ENCODE peak calls at places on chromosomes 13 and 19, in seven cellular contexts. N is thoracic aorta, U is HCT116, V is fibroblast of villous mesenchyme, O is kidney, D is adrenal gland, P is WERI-Rb-1. A is an unnamed sample.
A peak's percentile ranks its signal among the peaks of the same experiment; 100 is the strongest.

GRCh38 chr13:47680752-47681151 is 320.3 kb downstream of the SUCLA2 start:
- DNase-seq in N (no peak), U (no peak), V (peak; percentile 45), O (no peak), D (no peak), P (no peak), A (peak; percentile 33)

GRCh38 chr13:42041684-42042035 is 6.8 kb upstream of the DGKH start:
- DNase-seq in N (peak; percentile 2), U (no peak), V (peak; percentile 69), O (peak; percentile 82), D (peak; percentile 66), P (peak; percentile 14), A (peak; percentile 68)

GRCh38 chr19:5466814-5467291 is 11.6 kb downstream of the ZNRF4 start:
- DNase-seq in N (no peak), U (no peak), V (no peak), O (no peak), D (no peak), P (no peak), A (no peak)

GRCh38 chr19:40786060-40787037 is 8.3 kb downstream of the RAB4B start:
- DNase-seq in N (no peak), U (no peak), V (no peak), O (no peak), D (no peak), P (no peak), A (no peak)

GRCh38 chr19:11657307-11657706 is 60.0 kb downstream of the ZNF627 start:
- DNase-seq in N (no peak), U (no peak), V (no peak), O (no peak), D (no peak), P (no peak), A (no peak)

GRCh38 chr19:15265849-15266248 is 33.6 kb upstream of the EPHX3 start:
- DNase-seq in N (peak; percentile 73), U (no peak), V (peak; percentile 97), O (peak; percentile 97), D (peak; percentile 97), P (no peak), A (peak; percentile 97)

GRCh38 chr19:55935206-55935605 is 3.1 kb upstream of the NLRP13 start:
- DNase-seq in N (no peak), U (no peak), V (no peak), O (no peak), D (no peak), P (no peak), A (no peak)

GRCh38 chr19:8988204-8988603 is 22.0 kb downstream of the MUC16 start:
- DNase-seq in N (no peak), U (peak; percentile 13), V (no peak), O (no peak), D (no peak), P (peak; percentile 14), A (peak; percentile 1)

GRCh38 chr13:50290186-50290585 is 274.9 kb downstream of the KCNRG start:
- DNase-seq in N (no peak), U (no peak), V (no peak), O (no peak), D (no peak), P (no peak), A (peak; percentile 17)

GRCh38 chr13:114311908-114312307 is 2.4 kb upstream of the CHAMP1 start:
- DNase-seq in N (no peak), U (no peak), V (no peak), O (no peak), D (no peak), P (no peak), A (peak; percentile 38)

GRCh38 chr13:114313061-114313860 is 1.0 kb upstream of the CHAMP1 start:
- DNase-seq in N (no peak), U (no peak), V (no peak), O (no peak), D (peak; percentile 29), P (no peak), A (no peak)

GRCh38 chr13:114315074-114315785 is 927 bp downstream of the CHAMP1 start:
- DNase-seq in N (no peak), U (no peak), V (no peak), O (no peak), D (no peak), P (no peak), A (no peak)

GRCh38 chr13:114311387-114311786 is 2.9 kb upstream of the CHAMP1 start:
- DNase-seq in N (no peak), U (no peak), V (no peak), O (no peak), D (no peak), P (no peak), A (no peak)

DNA sequence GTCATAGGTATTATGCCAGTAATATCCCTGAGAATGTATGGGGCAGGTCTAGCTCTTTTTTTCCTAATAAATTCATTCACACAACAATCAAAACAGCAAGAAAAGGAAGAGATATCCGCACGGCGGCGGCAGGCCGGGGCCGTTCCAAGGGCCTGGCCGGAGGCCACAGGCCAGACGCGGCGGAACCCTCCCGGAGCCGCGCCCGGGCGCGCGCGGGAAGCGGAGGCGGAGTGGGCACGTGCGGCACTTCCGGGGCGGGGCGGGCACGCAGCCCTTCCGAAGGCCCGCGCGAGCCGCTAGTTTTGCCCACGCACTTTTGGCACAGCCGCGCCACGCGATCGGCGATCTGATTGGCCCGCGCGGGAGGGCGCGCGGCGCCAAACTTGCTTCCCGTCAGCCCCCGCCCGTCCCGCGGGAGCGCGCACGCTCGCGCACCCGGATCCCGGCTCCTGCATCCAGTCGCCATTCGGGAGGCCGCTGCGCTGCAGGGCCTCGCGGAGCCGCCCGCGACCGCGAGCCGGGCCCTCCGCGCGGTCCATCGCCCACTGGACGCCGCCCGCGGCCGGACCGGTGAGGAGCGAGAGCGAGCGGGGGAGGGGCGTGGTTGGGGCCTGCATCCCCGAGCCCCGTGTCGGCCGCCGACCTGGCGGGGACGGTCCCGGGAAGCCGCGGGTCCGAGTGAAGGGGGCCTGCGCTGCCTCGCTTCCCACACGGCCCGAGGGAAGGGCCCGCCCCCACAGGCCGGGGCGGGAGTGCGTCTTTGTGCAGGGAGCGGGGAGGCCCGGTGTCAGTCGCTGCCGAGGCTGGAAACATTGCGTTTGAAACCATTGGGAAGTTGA is at the start of gene CHAMP1:
- DNase-seq in N (peak; percentile 73), U (peak; percentile 92), V (peak; percentile 96), O (peak; percentile 99), D (peak; percentile 96), P (peak; percentile 100), A (peak; percentile 100)
- TF ChIP-seq CTCF in N (peak; percentile 18), U (no peak), V (peak; percentile 14), O (no peak), D (no peak), P (peak; percentile 6), A (no peak)

GRCh38 chr19:45243144-45243732 is 2.0 kb downstream of the EXOC3L2 start:
- DNase-seq in N (no peak), U (no peak), V (no peak), O (no peak), D (no peak), P (no peak), A (no peak)
- H3K4me3 ChIP-seq in N (no peak overlapping the region), U (no peak overlapping the region), V (no peak overlapping the region), O (peak overlapping the region; percentile 68), D (no peak overlapping the region), P (no peak overlapping the region), A (no peak overlapping the region)

DNA sequence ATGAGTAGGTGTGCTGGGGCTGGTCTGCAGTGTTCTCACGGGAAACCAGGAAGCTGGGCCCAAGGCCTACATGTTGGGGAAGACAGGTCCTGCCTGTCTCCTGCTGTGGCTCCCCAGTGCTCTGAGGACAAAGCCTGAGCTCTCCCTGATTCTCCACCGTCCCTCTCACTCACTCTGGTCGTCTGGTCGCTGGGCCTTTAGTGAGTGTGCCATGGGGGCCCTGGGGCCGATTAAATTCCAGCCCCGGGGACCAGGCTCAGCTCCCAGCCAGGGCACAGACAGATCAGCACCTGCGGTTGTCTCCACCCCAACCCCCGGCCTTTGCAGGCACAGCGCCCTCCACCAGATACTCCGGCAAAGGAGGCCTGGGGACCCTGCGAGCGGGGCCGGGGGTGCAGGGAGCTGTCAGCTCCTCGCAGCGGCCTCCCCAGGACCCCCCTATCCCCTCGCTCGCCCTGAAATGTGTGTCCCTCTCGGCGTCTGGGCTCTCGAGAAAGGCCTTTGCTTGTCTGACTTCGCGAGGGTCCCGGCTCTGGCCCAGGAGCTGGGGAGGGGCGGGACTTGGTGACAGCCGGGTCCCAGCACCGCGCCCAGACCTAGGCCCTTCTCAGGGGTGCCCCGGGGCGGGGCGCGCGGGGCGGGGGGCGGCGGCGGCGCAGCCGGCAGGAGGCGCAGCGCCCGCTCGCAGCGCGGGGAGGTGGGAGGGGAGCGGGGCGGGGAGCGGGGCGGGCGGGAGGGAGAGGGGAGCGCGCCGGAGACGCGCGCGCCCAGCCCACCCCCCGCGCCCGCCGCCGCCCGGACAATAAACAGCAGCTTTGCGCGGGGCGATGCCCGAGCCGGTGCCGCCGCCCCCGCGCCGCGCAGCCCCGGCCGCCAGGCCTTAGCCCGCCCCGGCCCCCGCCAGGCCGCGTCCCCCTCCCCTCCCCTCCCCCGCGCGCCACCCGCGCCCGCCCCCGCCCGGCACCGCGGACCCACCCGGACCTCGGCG is at the start of gene PALM:
- DNase-seq in N (no peak), U (no peak), V (no peak), O (no peak), D (no peak), P (peak; percentile 72), A (no peak)
- TF ChIP-seq CTCF in N (no peak), U (no peak), V (peak; percentile 13), O (no peak), D (peak; percentile 20), P (peak; percentile 25), A (no peak)

GRCh38 chr13:93472296-93472695 is 245.7 kb downstream of the GPC6 start:
- DNase-seq in N (no peak), U (no peak), V (no peak), O (no peak), D (no peak), P (no peak), A (no peak)

GRCh38 chr13:93473441-93474270 is 247.0 kb downstream of the GPC6 start:
- DNase-seq in N (no peak), U (no peak), V (peak; percentile 72), O (no peak), D (no peak), P (no peak), A (no peak)

GRCh38 chr13:93477238-93477637 is 250.6 kb downstream of the GPC6 start:
- DNase-seq in N (no peak), U (no peak), V (peak; percentile 48), O (no peak), D (no peak), P (no peak), A (peak; percentile 4)

GRCh38 chr13:93476175-93476574 is 249.6 kb downstream of the GPC6 start:
- DNase-seq in N (no peak), U (no peak), V (peak; percentile 61), O (no peak), D (no peak), P (no peak), A (peak; percentile 78)

GRCh38 chr13:93472897-93473296 is 246.3 kb downstream of the GPC6 start:
- DNase-seq in N (no peak), U (no peak), V (no peak), O (no peak), D (no peak), P (no peak), A (no peak)
- H3K4me3 ChIP-seq in N (no peak overlapping the region), U (no peak overlapping the region), V (no peak overlapping the region), O (no peak overlapping the region), D (no peak overlapping the region), P (no peak overlapping the region), A (no peak overlapping the region)

DNA sequence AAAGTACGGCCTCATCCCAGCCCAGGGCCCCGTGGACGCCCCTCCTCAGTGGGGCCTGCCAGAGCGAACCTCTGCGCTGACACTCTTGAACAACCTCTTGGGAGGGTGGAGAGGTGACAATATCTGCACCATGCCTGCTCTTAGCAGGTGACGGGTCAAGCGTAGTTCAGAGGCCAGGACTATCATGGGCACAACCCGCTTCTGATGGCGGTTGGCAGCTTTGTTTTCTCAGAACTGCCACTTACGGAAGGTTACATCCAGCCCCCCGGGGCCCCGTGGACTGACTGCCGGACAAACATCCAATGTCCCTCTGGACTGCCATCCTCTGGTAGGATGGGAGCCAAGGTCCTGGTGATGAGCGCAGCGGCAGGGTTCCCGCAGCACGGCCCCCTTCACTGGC is 91.1 kb downstream of the TUBA3C start:
- DNase-seq in N (no peak), U (no peak), V (no peak), O (no peak), D (no peak), P (no peak), A (no peak)
- TF ChIP-seq CTCF in N (no peak), U (no peak), V (no peak), O (no peak), D (no peak), P (no peak), A (no peak)